ENCODE peak calls at places on chromosomes 3 and 15, in eight cellular contexts. B is kidney epithelial cell; H is GM10248; D is activated CD8-positive, alpha-beta memory T cell treated with anti-CD3 and anti-CD28 coated beads for 24 hours; M is activated gamma-delta T cell treated with Interleukin-2 at 50 U/mL for 16 hours; Q is NCI-H526; W is astrocyte of the cerebellum; G is AG04449. O is an unnamed sample.

GRCh38 chr3:107598926-107599754 is 76.4 kb downstream of the BBX start:
- DNase-seq in B (peak; percentile 48), H (peak; percentile 48), D (peak; percentile 67), M (peak; percentile 37), Q (no peak), W (no peak), G (no peak), O (peak; percentile 55)

GRCh38 chr3:110254591-110254990 is 817.0 kb upstream of the NECTIN3 start:
- DNase-seq in B (no peak), H (no peak), D (no peak), M (no peak), Q (no peak), W (no peak), G (no peak), O (no peak)

GRCh38 chr3:37940242-37940908 is 50.2 kb upstream of the VILL start:
- DNase-seq in B (no peak), H (no peak), D (no peak), M (no peak), Q (no peak), W (no peak), G (no peak), O (no peak)

GRCh38 chr15:74716647-74717046 is 8.7 kb downstream of the CYP1A1 start:
- DNase-seq in B (no peak), H (no peak), D (no peak), M (no peak), Q (no peak), W (no peak), G (no peak), O (no peak)

GRCh38 chr3:46708401-46709146 is 7.4 kb downstream of the TMIE start:
- DNase-seq in B (no peak), H (no peak), D (peak; percentile 44), M (no peak), Q (no peak), W (no peak), G (no peak), O (no peak)

GRCh38 chr15:101637038-101637437 is 15.1 kb downstream of the TM2D3 start:
- DNase-seq in B (no peak), H (no peak), D (no peak), M (no peak), Q (no peak), W (no peak), G (no peak), O (no peak)

GRCh38 chr3:172708905-172709775 is 1.7 kb downstream of the NCEH1 start:
- DNase-seq in B (no peak), H (no peak), D (no peak), M (no peak), Q (no peak), W (no peak), G (no peak), O (no peak)

GRCh38 chr3:151169700-151170224 is 33.3 kb downstream of the GPR171 start:
- DNase-seq in B (no peak), H (peak; percentile 29), D (peak; percentile 75), M (no peak), Q (no peak), W (no peak), G (no peak), O (peak; percentile 48)

GRCh38 chr3:12838179-12838965 is 3.0 kb downstream of the RPL32 start:
- DNase-seq in B (no peak), H (no peak), D (no peak), M (no peak), Q (no peak), W (no peak), G (no peak), O (no peak)

GRCh38 chr3:112767177-112767576 is 79.5 kb downstream of the CD200R1L start:
- DNase-seq in B (no peak), H (peak; percentile 37), D (no peak), M (no peak), Q (no peak), W (no peak), G (no peak), O (peak; percentile 29)

GRCh38 chr3:64311424-64311920 is 86.2 kb upstream of the PRICKLE2 start:
- DNase-seq in B (no peak), H (no peak), D (no peak), M (no peak), Q (no peak), W (no peak), G (no peak), O (no peak)

GRCh38 chr3:47901280-47901833 is 98.4 kb downstream of the DHX30 start:
- DNase-seq in B (no peak), H (no peak), D (no peak), M (no peak), Q (no peak), W (no peak), G (no peak), O (no peak)

GRCh38 chr3:63353383-63353782 is 75.3 kb downstream of the SYNPR start:
- DNase-seq in B (no peak), H (no peak), D (no peak), M (no peak), Q (no peak), W (no peak), G (peak; percentile 23), O (no peak)

GRCh38 chr3:161409069-161409468 is 37.8 kb upstream of the SPTSSB start:
- DNase-seq in B (no peak), H (no peak), D (no peak), M (peak; percentile 45), Q (peak; percentile 79), W (peak; percentile 47), G (no peak), O (no peak)

GRCh38 chr3:123787133-123787532 is 97.0 kb downstream of the MYLK start:
- DNase-seq in B (no peak), H (no peak), D (no peak), M (no peak), Q (no peak), W (no peak), G (no peak), O (no peak)

GRCh38 chr15:63969652-63970421 is 76.4 kb downstream of the DAPK2 start:
- DNase-seq in B (no peak), H (no peak), D (peak; percentile 53), M (no peak), Q (no peak), W (no peak), G (no peak), O (no peak)

GRCh38 chr3:39558775-39559306 is 91.4 kb downstream of the MOBP start:
- DNase-seq in B (no peak), H (no peak), D (no peak), M (no peak), Q (no peak), W (no peak), G (no peak), O (no peak)

GRCh38 chr3:127949446-127949845 is 34.4 kb downstream of the KBTBD12 start:
- DNase-seq in B (no peak), H (no peak), D (no peak), M (no peak), Q (no peak), W (no peak), G (no peak), O (no peak)

GRCh38 chr3:112362221-112362620 is 29.3 kb downstream of the CD200 start:
- DNase-seq in B (no peak), H (no peak), D (no peak), M (no peak), Q (no peak), W (no peak), G (no peak), O (no peak)

GRCh38 chr3:188531210-188531609 is 377.3 kb downstream of the LPP start:
- DNase-seq in B (no peak), H (no peak), D (no peak), M (no peak), Q (no peak), W (peak; percentile 66), G (no peak), O (no peak)

GRCh38 chr3:141331370-141332318 is 36.7 kb upstream of the ZBTB38 start:
- DNase-seq in B (peak; percentile 99), H (no peak), D (no peak), M (no peak), Q (no peak), W (peak; percentile 52), G (peak; percentile 90), O (no peak)

GRCh38 chr15:68186671-68187397 is 18.3 kb downstream of the CALML4 start:
- DNase-seq in B (no peak), H (no peak), D (no peak), M (no peak), Q (no peak), W (peak; percentile 43), G (peak; percentile 40), O (no peak)

GRCh38 chr15:82306791-82307713 is 42.2 kb downstream of the GOLGA6L10 start:
- DNase-seq in B (no peak), H (peak; percentile 1), D (peak; percentile 40), M (no peak), Q (no peak), W (no peak), G (no peak), O (no peak)

GRCh38 chr15:70863450-70864218 is 9.7 kb upstream of the LARP6 start:
- DNase-seq in B (peak; percentile 50), H (no peak), D (no peak), M (no peak), Q (peak; percentile 34), W (peak; percentile 74), G (no peak), O (no peak)

GRCh38 chr3:139283301-139283700 is 60.5 kb upstream of the MRPS22 start:
- DNase-seq in B (no peak), H (no peak), D (no peak), M (no peak), Q (no peak), W (no peak), G (no peak), O (no peak)

GRCh38 chr3:115999001-115999400 is 375.7 kb downstream of the GAP43 start:
- DNase-seq in B (no peak), H (no peak), D (no peak), M (no peak), Q (no peak), W (no peak), G (no peak), O (no peak)

GRCh38 chr15:76793162-76793561 is 112.0 kb downstream of the SCAPER start:
- DNase-seq in B (no peak), H (no peak), D (no peak), M (no peak), Q (no peak), W (no peak), G (no peak), O (no peak)

GRCh38 chr3:178062126-178062525 is 474.1 kb upstream of the KCNMB2 start:
- DNase-seq in B (no peak), H (no peak), D (no peak), M (no peak), Q (no peak), W (peak; percentile 43), G (no peak), O (no peak)

GRCh38 chr3:106624154-106624553 is 753.1 kb upstream of the CCDC54 start:
- DNase-seq in B (no peak), H (no peak), D (no peak), M (no peak), Q (no peak), W (no peak), G (no peak), O (no peak)

GRCh38 chr3:156792945-156793344 is 33.2 kb upstream of the LEKR1 start:
- DNase-seq in B (no peak), H (no peak), D (no peak), M (peak; percentile 7), Q (no peak), W (no peak), G (no peak), O (no peak)

GRCh38 chr3:9876991-9877390 is 3.1 kb downstream of the CIDEC start:
- DNase-seq in B (no peak), H (no peak), D (no peak), M (no peak), Q (no peak), W (no peak), G (no peak), O (no peak)

GRCh38 chr3:115401891-115402501 is 221.3 kb upstream of the GAP43 start:
- DNase-seq in B (no peak), H (no peak), D (no peak), M (no peak), Q (no peak), W (peak; percentile 46), G (peak; percentile 52), O (no peak)